ENCODE peak calls at places on chromosomes 7 and 10, in five cellular contexts. L is heart right ventricle, U is adrenal gland, B is trophoblast cell, I is transverse colon. O is an unnamed sample. For H3K4me1, the result is how much of the 10 kb centered on the place peaks cover.

GRCh38 chr10:45261243-45261775 is 54.1 kb downstream of the OR13A1 start:
- DNase-seq in B (no peak), L (no peak), I (no peak), U (no peak), O (no peak)

GRCh38 chr7:27197137-27198042 is 2.5 kb downstream of the HOXA13 start:
- DNase-seq in B (no peak), L (no peak), I (no peak), U (no peak), O (no peak)

GRCh38 chr7:18425227-18425626 is 70.3 kb upstream of the HDAC9 start:
- DNase-seq in L (no peak), U (no peak), I (no peak), B (no peak), O (no peak)

GRCh38 chr7:132897093-132897492 is 184.8 kb downstream of the CHCHD3 start:
- DNase-seq in B (no peak), U (no peak), L (no peak), I (no peak), O (no peak)

GRCh38 chr10:13913890-13914289 is 327.1 kb downstream of the PRPF18 start:
- DNase-seq in B (no peak), I (no peak), U (peak), L (no peak), O (no peak)

GRCh38 chr7:20542594-20542993 is 72.9 kb upstream of the ABCB5 start:
- DNase-seq in B (no peak), U (peak), I (peak), L (peak), O (no peak)

GRCh38 chr10:126651461-126651860 is 19.0 kb downstream of the C10orf90 start:
- DNase-seq in L (no peak), I (no peak), B (no peak), U (no peak), O (no peak)

GRCh38 chr7:3722396-3722846 is 421.4 kb downstream of the SDK1 start:
- DNase-seq in U (no peak), B (no peak), I (no peak), L (no peak), O (no peak)

GRCh38 chr10:31384589-31384949 is 65.6 kb downstream of the ZEB1 start:
- DNase-seq in I (no peak), U (no peak), B (no peak), L (no peak), O (no peak)

GRCh38 chr10:2121944-2122343 is 384.6 kb upstream of the ADARB2 start:
- DNase-seq in L (no peak), U (no peak), B (no peak), I (no peak), O (no peak)

GRCh38 chr7:43572516-43573049 is 10.3 kb upstream of the STK17A start:
- DNase-seq in L (peak), U (peak), I (peak), B (no peak), O (no peak)

GRCh38 chr10:71597821-71598498 is 121.6 kb downstream of the C10orf105 start:
- DNase-seq in B (no peak), L (peak), U (peak), I (peak), O (no peak)

GRCh38 chr7:30114536-30115258 is 20.1 kb upstream of the MTURN start:
- DNase-seq in L (no peak), U (no peak), B (no peak), I (no peak), O (no peak)

GRCh38 chr7:30116771-30117170 is 18.0 kb upstream of the MTURN start:
- DNase-seq in L (peak), I (no peak), B (no peak), U (no peak), O (peak)

GRCh38 chr7:30117886-30118285 is 16.9 kb upstream of the MTURN start:
- DNase-seq in L (no peak), U (no peak), B (no peak), I (no peak), O (no peak)

GRCh38 chr7:30115709-30116297 is 19.0 kb upstream of the MTURN start:
- DNase-seq in U (no peak), I (no peak), L (no peak), B (no peak), O (no peak)

GRCh38 chr7:30119890-30120577 is 14.8 kb upstream of the MTURN start:
- DNase-seq in U (no peak), B (no peak), L (no peak), I (no peak), O (no peak)
- H3K4me3 ChIP-seq in U (no peak), B (no peak), L (no peak), I (no peak), O (no peak)

DNA sequence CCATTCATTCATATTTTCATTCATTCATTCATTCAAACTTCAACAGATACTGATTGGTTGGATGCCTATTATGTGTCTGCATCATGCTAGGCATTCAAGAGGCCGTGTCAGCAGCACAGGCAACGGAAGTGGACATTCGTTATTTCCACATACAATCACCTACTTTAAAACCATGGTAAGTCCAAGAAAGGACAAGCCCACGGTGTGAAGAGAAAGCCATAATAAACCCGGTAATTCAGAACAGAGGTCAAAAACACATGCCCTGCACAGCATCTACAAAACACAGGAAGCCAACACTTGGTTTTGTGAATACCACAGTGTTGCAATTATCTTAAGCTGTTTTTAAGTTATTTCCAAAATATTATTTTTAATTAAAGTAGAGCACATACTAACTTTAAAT is 126.7 kb downstream of the GLI3 start:
- DNase-seq in I (no peak), L (no peak), B (no peak), U (no peak), O (no peak)
- H3K4me1 ChIP-seq in I (under half), L (under half), B (under half), U (under half), O (under half)

DNA sequence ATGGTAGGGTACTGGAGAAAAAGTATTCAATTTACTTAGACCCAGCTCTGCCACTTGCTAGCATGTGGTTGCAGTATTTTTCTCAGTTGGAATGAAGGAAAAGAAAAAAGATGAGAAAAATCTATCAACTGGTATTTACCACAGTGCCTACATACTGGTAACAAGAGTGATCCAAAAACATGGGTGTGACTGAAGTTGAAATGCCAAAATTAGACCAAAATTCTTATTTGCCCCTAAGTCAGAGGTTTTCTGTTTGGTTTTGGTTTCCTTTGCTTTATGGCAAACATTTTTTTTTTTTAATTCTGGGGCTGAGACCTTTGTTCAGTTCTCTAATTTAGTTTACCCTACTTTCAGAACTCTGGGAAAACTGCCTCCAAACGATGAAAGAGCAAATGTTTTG is 12.3 kb downstream of the HYCC1 start:
- DNase-seq in L (no peak), I (no peak), B (no peak), U (no peak), O (no peak)
- H3K4me3 ChIP-seq in L (no peak), I (no peak), B (no peak), U (no peak), O (no peak)

GRCh38 chr7:1925973-1926907 is 256.2 kb downstream of the ELFN1 start:
- DNase-seq in L (no peak), U (no peak), I (no peak), B (no peak), O (no peak)

GRCh38 chr7:1925349-1925748 is 255.3 kb downstream of the ELFN1 start:
- DNase-seq in B (no peak), L (no peak), U (no peak), I (no peak), O (no peak)

GRCh38 chr7:1927942-1928341 is 257.9 kb downstream of the ELFN1 start:
- DNase-seq in B (no peak), L (no peak), U (no peak), I (no peak), O (no peak)

GRCh38 chr7:1928555-1929348 is 258.7 kb downstream of the ELFN1 start:
- DNase-seq in U (no peak), L (no peak), I (peak), B (no peak), O (no peak)

GRCh38 chr7:1926908-1927306 is 256.8 kb downstream of the ELFN1 start:
- DNase-seq in I (no peak), L (no peak), B (no peak), U (no peak), O (no peak)
- H3K4me1 ChIP-seq in I (under half), L (under half), B (under half), U (under half), O (under half)

DNA sequence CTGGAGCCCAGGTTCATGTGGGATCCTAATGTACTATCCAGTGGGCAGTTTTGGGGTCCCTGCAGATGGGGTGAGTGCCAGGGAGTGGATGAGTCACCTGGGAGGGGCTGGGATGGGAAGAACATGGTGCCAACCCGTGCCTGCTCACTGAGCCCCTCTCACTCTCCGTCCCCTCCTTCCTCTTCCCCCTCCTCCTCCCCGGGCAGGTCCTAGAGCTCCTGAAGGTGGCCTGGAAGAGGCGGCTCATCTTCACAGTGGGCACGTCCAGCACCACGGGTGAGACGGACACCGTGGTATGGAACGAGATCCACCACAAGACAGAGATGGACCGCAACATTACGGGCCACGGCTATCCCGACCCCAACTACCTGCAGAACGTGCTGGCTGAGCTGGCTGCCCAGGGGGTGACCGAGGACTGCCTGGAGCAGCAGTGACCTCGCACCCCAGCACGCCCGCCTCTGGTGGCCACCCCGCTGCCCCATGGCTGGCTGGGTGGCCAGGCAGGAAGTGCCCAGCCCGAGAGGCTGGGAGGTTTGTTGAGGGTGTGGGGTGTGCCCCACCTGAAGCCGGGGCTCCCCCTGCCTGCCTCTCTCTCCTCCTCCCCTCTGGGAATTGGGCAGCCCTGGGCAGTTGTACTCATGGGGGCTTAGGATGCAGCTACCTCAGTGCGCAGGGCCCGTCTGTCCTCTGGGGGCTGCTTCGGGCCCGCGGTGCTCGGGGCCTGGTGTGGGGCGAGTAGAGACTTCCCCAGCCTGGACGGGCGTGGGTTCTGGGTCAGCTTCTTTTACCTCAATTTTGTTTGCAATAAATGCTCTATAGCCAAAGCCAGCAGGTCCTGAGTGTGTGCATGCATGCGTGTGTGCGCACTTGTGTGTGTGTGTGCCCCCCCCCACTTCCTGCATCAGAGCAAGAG is 4.9 kb upstream of the UPK3B start:
- DNase-seq in I (no peak), L (no peak), B (no peak), U (peak), O (no peak)
- H3K4me3 ChIP-seq in I (no peak), L (no peak), B (no peak), U (no peak), O (no peak)

DNA sequence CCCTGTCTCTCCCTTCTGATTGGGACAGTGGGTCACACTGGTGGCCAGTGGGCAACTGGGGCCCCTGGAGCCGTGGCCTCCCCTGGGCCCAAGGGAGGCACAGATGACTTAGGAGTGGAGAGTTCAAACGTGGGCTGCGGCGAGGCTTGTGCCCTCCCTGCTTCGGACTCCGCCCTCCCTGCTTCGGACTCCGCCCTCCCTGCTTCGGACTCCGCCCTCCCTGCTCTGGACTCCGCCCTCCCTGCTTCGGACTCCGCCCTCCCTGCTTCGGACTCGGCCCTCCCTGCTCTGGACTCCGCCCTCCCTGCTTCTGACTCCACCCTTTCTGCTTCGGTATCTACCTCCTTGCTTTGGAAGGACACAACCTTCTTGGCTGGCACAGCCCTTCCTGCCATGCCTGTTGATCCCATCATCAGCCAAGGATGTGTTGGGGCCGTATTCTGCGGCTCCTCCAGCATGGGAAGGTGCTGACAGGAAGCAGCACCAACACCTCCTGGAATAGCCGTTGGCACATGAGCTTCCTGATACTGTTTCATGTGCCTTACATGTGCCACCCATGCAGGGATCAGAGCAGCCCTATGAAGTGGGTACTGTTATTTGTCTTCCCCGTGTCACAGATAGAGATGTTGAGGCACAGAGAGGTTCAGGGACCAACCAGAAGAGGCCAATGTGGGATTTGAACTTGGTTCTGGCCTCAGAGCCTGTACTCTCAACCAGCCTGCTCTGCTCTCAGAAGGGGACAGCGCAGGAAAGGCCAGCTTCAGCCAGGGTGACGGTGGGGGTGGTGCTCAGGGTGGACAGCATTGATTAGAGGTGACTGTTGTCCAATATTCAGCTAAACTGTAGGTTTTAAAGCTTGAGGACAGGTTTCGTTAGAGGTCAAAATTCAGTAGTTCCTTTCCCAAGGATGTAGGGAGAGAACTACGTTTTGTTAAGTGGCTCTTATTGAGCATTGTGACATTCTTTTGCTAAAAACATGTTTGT is 114.5 kb downstream of the NKX6-2 start:
- DNase-seq in L (no peak), U (no peak), I (no peak), B (no peak), O (peak)
- H3K4me1 ChIP-seq in L (under half), U (under half), I (under half), B (under half), O (under half)

GRCh38 chr7:114083714-114084113 is 164.9 kb upstream of the PPP1R3A start:
- DNase-seq in I (no peak), U (no peak), B (no peak), L (no peak), O (no peak)

GRCh38 chr7:114081606-114082425 is 163.0 kb upstream of the PPP1R3A start:
- DNase-seq in I (no peak), U (no peak), L (no peak), B (no peak), O (no peak)

GRCh38 chr7:114082567-114082933 is 163.7 kb upstream of the PPP1R3A start:
- DNase-seq in U (no peak), I (no peak), B (no peak), L (no peak), O (no peak)

GRCh38 chr7:114084381-114085312 is 165.8 kb upstream of the PPP1R3A start:
- DNase-seq in U (peak), L (peak), B (no peak), I (peak), O (peak)

DNA sequence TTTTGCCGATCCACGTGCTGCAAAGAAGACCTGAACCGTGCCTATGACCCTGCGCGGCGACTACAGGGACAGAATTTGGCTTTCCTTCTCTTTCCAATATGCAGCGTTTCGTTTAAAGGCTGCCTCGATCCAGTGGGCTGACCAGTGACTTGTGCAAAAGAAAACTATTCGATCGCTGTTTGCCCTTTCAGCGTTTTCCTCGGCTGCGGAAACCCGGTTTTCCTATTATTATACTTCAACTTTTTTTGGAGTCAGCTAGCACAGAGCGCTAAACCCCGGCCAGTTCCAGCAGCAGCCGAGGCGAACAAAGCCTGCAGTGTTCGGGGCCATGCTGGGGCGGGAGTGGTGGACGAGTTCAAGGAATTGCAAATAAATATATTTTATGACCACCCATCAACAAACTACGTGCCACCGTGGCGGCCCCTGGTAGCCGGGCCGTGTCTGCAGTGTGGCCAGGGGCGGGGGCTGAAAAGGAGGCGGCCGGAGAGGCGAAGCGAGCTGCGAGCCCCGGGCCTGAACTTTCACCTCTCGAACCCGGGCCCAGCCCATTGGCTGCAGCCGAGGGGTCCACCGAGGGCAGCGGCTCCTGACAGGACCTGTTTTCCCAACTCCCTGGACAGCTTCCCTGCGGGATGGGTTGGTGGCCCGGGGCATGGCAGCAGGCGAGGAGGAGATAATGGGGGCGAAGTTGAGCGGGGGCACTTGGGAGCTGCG is 164.3 kb upstream of the PPP1R3A start:
- DNase-seq in I (peak), B (no peak), L (peak), U (peak), O (peak)
- H3K4me3 ChIP-seq in I (peak), B (peak), L (peak), U (no peak), O (peak)

GRCh38 chr7:126637538-126637937 is 615.2 kb downstream of the GRM8 start:
- DNase-seq in I (no peak), L (no peak), B (no peak), U (no peak), O (no peak)

DNA sequence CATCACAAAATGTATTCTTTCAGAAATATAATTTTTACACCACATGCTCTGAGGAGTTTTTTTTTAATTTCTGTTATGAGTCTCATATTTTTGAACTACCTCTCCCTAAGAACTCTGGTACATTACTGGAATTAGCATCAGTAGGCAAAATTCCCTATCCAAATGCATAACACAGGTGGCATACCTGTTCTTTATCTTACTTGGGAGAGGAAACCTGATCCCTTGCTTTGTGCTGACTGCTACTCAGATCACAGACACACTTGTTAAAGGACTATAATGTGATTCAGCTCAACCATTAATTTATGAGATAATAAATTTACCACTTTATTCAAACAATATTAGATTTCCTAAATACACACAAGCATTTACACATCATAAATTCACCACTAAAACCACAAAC is 617.2 kb downstream of the GRM8 start:
- DNase-seq in L (no peak), U (no peak), I (no peak), B (no peak), O (no peak)
- H3K4me1 ChIP-seq in L (under half), U (under half), I (under half), B (under half), O (under half)

DNA sequence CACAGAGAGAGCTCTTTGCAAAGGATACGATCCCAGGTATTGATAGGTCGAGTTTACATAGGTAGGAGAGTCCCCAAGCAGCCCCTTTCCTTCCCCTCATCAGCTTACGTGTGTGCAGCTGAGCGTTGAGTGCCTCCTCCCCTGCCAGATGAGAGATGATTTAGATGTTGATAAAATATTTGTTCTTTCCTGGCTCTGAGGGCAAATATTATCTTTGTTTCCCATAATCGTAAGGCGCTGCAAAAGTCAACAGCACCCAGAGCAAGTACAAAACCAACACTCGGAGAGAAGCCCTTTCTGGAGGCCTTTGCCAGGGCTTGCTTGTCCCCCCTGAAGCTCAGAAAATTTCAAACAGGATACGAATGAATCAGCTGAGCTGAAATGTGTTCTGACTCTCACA is 683.1 kb downstream of the LRMDA start:
- DNase-seq in U (no peak), B (no peak), I (no peak), L (no peak), O (no peak)
- H3K4me3 ChIP-seq in U (no peak), B (no peak), I (no peak), L (no peak), O (no peak)

GRCh38 chr7:511476-512145 is 8.0 kb downstream of the PDGFA start:
- DNase-seq in U (no peak), L (no peak), I (no peak), B (no peak), O (peak)

GRCh38 chr7:510061-510481 is 9.6 kb downstream of the PDGFA start:
- DNase-seq in I (no peak), L (no peak), U (no peak), B (no peak), O (peak)

GRCh38 chr7:509426-509825 is 10.2 kb downstream of the PDGFA start:
- DNase-seq in I (no peak), B (no peak), L (no peak), U (no peak), O (no peak)

GRCh38 chr7:512146-512510 is 7.5 kb downstream of the PDGFA start:
- DNase-seq in B (no peak), I (no peak), U (no peak), L (no peak), O (peak)

GRCh38 chr7:510782-511281 is 8.8 kb downstream of the PDGFA start:
- DNase-seq in B (no peak), L (no peak), I (no peak), U (no peak), O (peak)
- H3K4me1 ChIP-seq in B (under half), L (under half), I (under half), U (under half), O (under half)

O was measured in aorta.